ENCODE peak calls at places on chromosome 13, in four cellular contexts. R is AG04450, D is ascending aorta, S is keratinocyte. F is an unnamed sample.

GRCh38 chr13:109868583-109869311 is 82.4 kb upstream of the IRS2 start:
- DNase-seq in S (no peak), R (no peak), D (no peak), F (peak)

GRCh38 chr13:35812730-35813129 is 318.5 kb downstream of the DCLK1 start:
- DNase-seq in D (no peak), R (no peak), S (no peak), F (no peak)

GRCh38 chr13:83753912-83754624 is 128.2 kb downstream of the SLITRK1 start:
- DNase-seq in D (no peak), S (no peak), R (no peak), F (no peak)

GRCh38 chr13:25276748-25277147 is 10.5 kb downstream of the MTMR6 start:
- DNase-seq in D (no peak), S (no peak), R (no peak), F (no peak)

GRCh38 chr13:113016526-113017295 is 47.7 kb downstream of the MCF2L start:
- DNase-seq in S (no peak), R (no peak), D (no peak), F (no peak)

GRCh38 chr13:83211301-83211700 is 671.0 kb downstream of the SLITRK1 start:
- DNase-seq in S (no peak), D (no peak), R (no peak), F (no peak)

GRCh38 chr13:29937836-29938235 is 87.4 kb upstream of the UBL3 start:
- DNase-seq in S (no peak), R (no peak), D (no peak), F (no peak)

GRCh38 chr13:40812724-40813445 is 23.5 kb downstream of the SLC25A15 start:
- DNase-seq in R (peak), S (peak), D (no peak), F (peak)

GRCh38 chr13:42102961-42103688 is 54.7 kb downstream of the DGKH start:
- DNase-seq in S (peak), D (no peak), R (no peak), F (no peak)

GRCh38 chr13:50617134-50617721 is 226.3 kb downstream of the DLEU7 start:
- DNase-seq in R (no peak), D (no peak), S (peak), F (no peak)

GRCh38 chr13:74006666-74007065 is 127.5 kb downstream of the KLF12 start:
- DNase-seq in D (no peak), S (peak), R (no peak), F (no peak)

GRCh38 chr13:84607614-84608013 is 725.3 kb upstream of the SLITRK1 start:
- DNase-seq in S (no peak), D (no peak), R (peak), F (peak)

GRCh38 chr13:35471466-35472307 is 4.8 kb downstream of the MAB21L1 start:
- DNase-seq in S (no peak), R (no peak), D (no peak), F (no peak)

GRCh38 chr13:86813198-86813597 is 858.0 kb upstream of the SLITRK5 start:
- DNase-seq in S (no peak), R (no peak), D (no peak), F (no peak)

GRCh38 chr13:47623862-47624261 is 377.2 kb downstream of the SUCLA2 start:
- DNase-seq in R (no peak), S (no peak), D (no peak), F (no peak)

GRCh38 chr13:111549464-111549863 is 229.0 kb downstream of the TEX29 start:
- DNase-seq in S (no peak), D (no peak), R (no peak), F (no peak)

GRCh38 chr13:40536443-40537113 is 129.9 kb downstream of the FOXO1 start:
- DNase-seq in R (no peak), S (peak), D (no peak), F (no peak)

GRCh38 chr13:73440296-73440895 is 381.6 kb downstream of the KLF5 start:
- DNase-seq in R (no peak), D (no peak), S (no peak), F (no peak)

GRCh38 chr13:74678308-74678958 is 544.2 kb upstream of the KLF12 start:
- DNase-seq in S (no peak), D (no peak), R (no peak), F (no peak)

GRCh38 chr13:30846844-30847243 is 59.2 kb upstream of the MEDAG start:
- DNase-seq in R (no peak), D (no peak), S (no peak), F (no peak)

GRCh38 chr13:29428310-29428991 is 167.0 kb downstream of the SLC7A1 start:
- DNase-seq in R (no peak), S (no peak), D (no peak), F (no peak)

GRCh38 chr13:32248789-32249188 is 66.4 kb downstream of the ZAR1L start:
- DNase-seq in S (no peak), D (no peak), R (no peak), F (no peak)

GRCh38 chr13:31605076-31605858 is 134.1 kb upstream of the RXFP2 start:
- DNase-seq in D (no peak), S (no peak), R (no peak), F (no peak)

DNA sequence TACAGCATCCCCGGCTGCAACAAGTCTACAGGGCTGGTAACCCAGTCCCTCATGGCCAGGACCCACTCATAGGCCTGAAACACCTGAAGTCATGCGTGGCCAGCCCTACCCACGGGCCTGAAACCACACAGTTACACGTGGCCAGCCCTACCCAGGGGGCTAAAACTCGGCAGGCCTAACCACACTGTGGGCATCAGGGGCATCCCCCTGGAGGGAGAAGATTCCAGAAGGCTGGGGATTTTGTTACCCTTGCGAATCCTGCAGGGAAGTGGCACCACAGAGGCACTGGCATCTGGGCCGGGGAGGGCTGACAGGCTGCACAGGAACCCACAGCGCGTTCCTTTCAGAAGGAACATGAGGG is 48.4 kb upstream of the C13orf46 start:
- DNase-seq in R (no peak), D (no peak), S (no peak), F (no peak)
- H3K4me3 ChIP-seq in R (no peak), D (no peak), S (no peak), F (no peak)

DNA sequence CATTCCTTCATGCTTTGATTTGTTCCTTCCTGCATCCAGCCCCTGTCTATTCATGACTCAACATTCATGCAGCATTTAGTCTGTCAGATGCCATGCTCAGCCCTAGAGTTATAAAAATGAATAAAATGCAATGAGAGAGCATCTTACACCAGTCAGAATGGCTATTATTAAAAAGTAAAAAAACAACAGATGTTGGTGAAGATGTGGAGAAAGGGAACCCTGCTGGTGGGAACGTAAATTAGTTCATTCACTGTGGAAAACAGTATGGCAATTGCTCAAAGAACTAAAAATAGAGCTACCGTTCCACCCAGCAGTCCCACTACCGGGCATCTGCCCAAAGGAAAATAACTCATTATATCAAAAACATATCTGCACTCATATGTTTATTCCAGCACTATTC is 70.0 kb upstream of the GTF3A start:
- DNase-seq in S (no peak), R (peak), D (no peak), F (no peak)
- TF ChIP-seq CTCF in S (no peak), R (peak), D (peak), F (no peak)

DNA sequence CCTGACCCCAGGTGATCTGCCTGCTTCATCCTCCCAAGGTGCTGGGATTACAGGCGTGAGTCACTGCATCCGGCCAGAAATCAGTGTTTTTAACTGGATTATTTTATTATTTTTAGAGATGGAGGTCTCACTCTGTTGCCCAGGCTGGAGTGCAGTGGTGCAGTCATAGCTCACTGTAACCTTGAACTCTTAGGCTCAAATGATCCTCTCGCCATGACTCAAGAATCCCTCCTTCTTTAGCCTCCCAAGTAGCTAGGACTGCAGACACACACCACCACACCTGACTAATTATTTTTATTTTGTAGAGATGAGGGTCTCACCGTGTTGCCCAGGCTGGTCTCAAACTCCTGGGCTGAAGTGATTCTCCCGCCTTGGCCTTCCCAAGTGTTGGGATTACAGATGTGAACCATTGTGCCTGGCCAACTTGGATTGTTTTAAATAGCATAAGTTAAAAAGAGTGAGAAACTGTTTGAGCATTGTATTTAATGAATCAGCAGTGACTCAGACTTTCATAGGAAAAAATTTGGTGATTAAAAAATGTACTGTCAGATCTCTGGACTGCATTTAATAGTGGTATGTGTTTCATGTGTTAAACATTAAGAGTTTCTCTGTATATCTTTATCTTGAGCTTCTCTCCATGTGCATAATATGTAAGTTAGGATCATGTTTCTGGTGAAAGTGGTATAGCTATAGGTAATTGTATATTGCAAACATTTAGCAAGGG is 121.1 kb downstream of the PCCA start:
- DNase-seq in R (no peak), D (no peak), S (no peak), F (peak)
- H3K4me3 ChIP-seq in R (no peak), D (no peak), S (no peak), F (no peak)

GRCh38 chr13:102399791-102400618 is 1.8 kb downstream of the FGF14 start:
- DNase-seq in D (no peak), S (no peak), R (no peak), F (no peak)

GRCh38 chr13:102395939-102396338 is 5.9 kb downstream of the FGF14 start:
- DNase-seq in R (no peak), D (no peak), S (no peak), F (no peak)

GRCh38 chr13:102395174-102395573 is 6.7 kb downstream of the FGF14 start:
- DNase-seq in S (no peak), D (no peak), R (no peak), F (no peak)

GRCh38 chr13:102392810-102393209 is 9.0 kb downstream of the FGF14 start:
- DNase-seq in R (no peak), S (no peak), D (no peak), F (no peak)

GRCh38 chr13:102394158-102395053 is 7.4 kb downstream of the FGF14 start:
- DNase-seq in S (peak), R (peak), D (peak), F (peak)
- TF ChIP-seq CTCF in S (peak), R (peak), D (no peak), F (peak)

GRCh38 chr13:98978280-98978679 is 416 bp upstream of the DOCK9 start:
- DNase-seq in S (peak), R (peak), D (no peak), F (peak)

GRCh38 chr13:98976338-98976737 is 1.5 kb downstream of the DOCK9 start:
- DNase-seq in D (no peak), R (no peak), S (no peak), F (no peak)

GRCh38 chr13:98977568-98978270 is at the start of gene DOCK9:
- DNase-seq in D (no peak), S (no peak), R (no peak), F (no peak)

GRCh38 chr13:98975822-98976261 is 2.0 kb downstream of the DOCK9 start:
- DNase-seq in S (no peak), D (no peak), R (no peak), F (no peak)

DNA sequence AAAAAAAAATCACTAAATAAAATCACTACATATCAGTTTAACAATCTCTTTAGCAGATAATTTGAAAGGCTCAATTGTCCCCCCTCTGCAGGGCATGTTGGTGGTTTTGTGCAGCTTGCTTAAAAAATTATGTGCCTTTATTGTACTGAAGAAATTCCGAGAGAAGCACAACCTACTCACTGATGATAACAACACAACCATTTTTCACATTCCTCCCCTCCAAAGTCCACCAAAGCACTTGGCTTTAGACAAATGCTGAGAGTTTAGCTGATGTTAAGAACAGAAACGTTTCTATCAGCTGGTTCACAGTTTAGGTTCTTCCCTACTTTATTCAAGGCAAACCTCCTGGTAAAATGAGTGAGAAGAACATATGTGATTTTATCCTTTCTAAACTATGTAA is 923 bp downstream of the DOCK9 start:
- DNase-seq in S (no peak), R (no peak), D (no peak), F (no peak)
- H3K4me3 ChIP-seq in S (peak), R (no peak), D (peak), F (peak)

GRCh38 chr13:95301135-95301946 is at the start of gene ABCC4:
- DNase-seq in S (no peak), R (peak), D (no peak), F (no peak)
- TF ChIP-seq CTCF in S (no peak), R (no peak), D (no peak), F (no peak)

GRCh38 chr13:49370390-49370789 is 73.5 kb downstream of the CAB39L start:
- DNase-seq in S (no peak), D (no peak), R (no peak), F (no peak)

GRCh38 chr13:49368688-49369087 is 75.2 kb downstream of the CAB39L start:
- DNase-seq in S (no peak), D (no peak), R (no peak), F (no peak)

GRCh38 chr13:49369876-49370275 is 74.0 kb downstream of the CAB39L start:
- DNase-seq in S (no peak), D (no peak), R (no peak), F (no peak)

GRCh38 chr13:49366841-49367240 is 77.0 kb downstream of the CAB39L start:
- DNase-seq in D (no peak), R (peak), S (no peak), F (no peak)

GRCh38 chr13:49367640-49368431 is 76.0 kb downstream of the CAB39L start:
- DNase-seq in S (no peak), R (no peak), D (no peak), F (no peak)
- H3K4me3 ChIP-seq in S (no peak), R (no peak), D (no peak), F (no peak)

DNA sequence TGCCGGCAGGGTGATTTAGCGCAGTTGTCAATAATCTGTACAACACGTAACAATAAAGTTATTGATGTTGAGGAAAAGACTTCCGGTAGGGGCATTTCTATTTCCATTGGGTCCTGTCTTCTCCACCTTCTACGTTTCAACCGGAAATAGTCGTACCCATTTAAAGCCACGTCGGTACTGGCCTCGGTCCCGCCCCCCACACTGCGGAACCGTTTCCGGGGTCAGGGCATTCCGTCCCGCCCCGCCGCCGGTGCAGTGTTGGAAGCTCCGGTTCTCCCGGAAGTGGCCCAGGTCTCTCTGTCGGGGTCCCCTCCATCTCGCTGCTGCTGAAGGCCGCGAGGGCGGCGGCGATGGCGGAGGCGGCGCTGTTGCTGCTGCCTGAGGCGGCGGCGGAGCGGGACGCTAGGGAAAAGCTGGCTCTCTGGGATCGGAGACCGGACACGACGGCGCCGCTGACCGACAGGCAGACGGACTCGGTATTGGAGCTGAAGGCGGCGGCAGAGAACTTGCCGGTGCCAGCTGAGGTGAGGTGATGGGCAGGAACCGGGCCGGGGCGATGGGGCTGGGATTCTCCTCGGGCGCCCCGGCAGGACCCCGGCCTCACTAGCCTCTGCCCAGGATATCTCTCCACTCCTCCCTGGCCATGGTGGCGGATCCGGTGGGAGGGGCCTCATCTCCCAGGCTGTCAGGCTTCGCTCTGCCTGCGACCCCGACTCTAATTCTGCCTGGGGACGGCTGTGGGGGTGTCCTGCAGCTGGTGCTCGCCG is at the start of gene COG3:
- DNase-seq in S (no peak), D (peak), R (peak), F (peak)
- TF ChIP-seq CTCF in S (no peak), D (no peak), R (peak), F (peak)

GRCh38 chr13:99464441-99464949 is 36.8 kb upstream of the TM9SF2 start:
- DNase-seq in S (no peak), D (no peak), R (no peak), F (no peak)
- H3K4me3 ChIP-seq in S (no peak), D (no peak), R (no peak), F (no peak)

F was measured in epithelial cell of proximal tubule.